ENCODE peak calls at places on chromosomes 12 and 14, in eight cellular contexts. Z, T, A, B, P, H, X and C are unnamed samples.

GRCh38 chr14:105039458-105040205 is 18.7 kb upstream of the CDCA4 start:
- DNase-seq in T (no peak), Z (no peak), A (no peak), H (no peak), X (no peak), P (no peak), B (peak), C (no peak)

GRCh38 chr12:31478898-31479297 is 112.0 kb downstream of the DENND5B start:
- DNase-seq in Z (no peak), A (no peak), B (no peak), T (no peak), H (no peak), X (no peak), P (no peak), C (no peak)

GRCh38 chr14:67232631-67233030 is 8.6 kb upstream of the PALS1 start:
- DNase-seq in B (no peak), Z (no peak), X (no peak), A (no peak), H (no peak), P (no peak), T (no peak), C (no peak)

GRCh38 chr12:130716918-130717306 is 813 bp upstream of the RIMBP2 start:
- DNase-seq in Z (no peak), P (no peak), H (no peak), X (no peak), A (no peak), T (no peak), B (no peak), C (no peak)

GRCh38 chr14:54857830-54858269 is 44.8 kb downstream of the GCH1 start:
- DNase-seq in A (no peak), B (peak), T (no peak), X (no peak), H (no peak), P (no peak), Z (no peak), C (peak)

GRCh38 chr12:88111074-88111652 is 30.7 kb downstream of the CEP290 start:
- DNase-seq in Z (no peak), B (peak), P (no peak), A (no peak), H (no peak), X (peak), T (no peak), C (peak)

GRCh38 chr14:51848120-51848519 is 12.3 kb upstream of the GNG2 start:
- DNase-seq in X (no peak), Z (no peak), A (no peak), H (no peak), T (no peak), P (no peak), B (no peak), C (no peak)

GRCh38 chr12:55072093-55072492 is 52.3 kb downstream of the NEUROD4 start:
- DNase-seq in B (peak), P (peak), H (no peak), X (peak), Z (no peak), T (peak), A (no peak), C (peak)

GRCh38 chr14:97319691-97320090 is 522.5 kb downstream of the VRK1 start:
- DNase-seq in H (no peak), P (no peak), Z (no peak), B (no peak), T (no peak), A (no peak), X (no peak), C (no peak)

GRCh38 chr12:114674201-114675047 is 9.6 kb downstream of the TBX3 start:
- DNase-seq in H (no peak), Z (no peak), X (no peak), T (no peak), B (no peak), A (no peak), P (no peak), C (no peak)

GRCh38 chr12:44875417-44875953 is 630 bp downstream of the NELL2 start:
- DNase-seq in P (no peak), B (peak), T (no peak), Z (no peak), X (no peak), A (no peak), H (no peak), C (peak)

GRCh38 chr14:101939771-101940170 is 24.6 kb upstream of the DYNC1H1 start:
- DNase-seq in B (no peak), P (no peak), X (no peak), Z (no peak), T (no peak), H (peak), A (no peak), C (no peak)

GRCh38 chr12:69329669-69330428 is 18.3 kb upstream of the LYZ start:
- DNase-seq in H (no peak), Z (no peak), X (no peak), P (no peak), B (no peak), T (no peak), A (no peak), C (no peak)

GRCh38 chr12:53345486-53346195 is 9.5 kb upstream of the SP7 start:
- DNase-seq in B (no peak), A (no peak), Z (no peak), X (no peak), P (no peak), T (no peak), H (no peak), C (no peak)

GRCh38 chr12:21697829-21698630 is 40.4 kb upstream of the LDHB start:
- DNase-seq in Z (no peak), H (no peak), A (no peak), B (peak), X (peak), T (no peak), P (no peak), C (no peak)

GRCh38 chr14:86646688-86647687 is 1117.0 kb downstream of the FLRT2 start:
- DNase-seq in X (no peak), B (peak), A (no peak), H (no peak), Z (no peak), P (no peak), T (no peak), C (no peak)

GRCh38 chr14:26597136-26598080 is at the start of gene NOVA1:
- DNase-seq in T (no peak), B (no peak), H (peak), A (peak), X (no peak), Z (peak), P (no peak), C (no peak)

GRCh38 chr14:92456215-92457017 is 57.2 kb upstream of the RIN3 start:
- DNase-seq in X (peak), P (no peak), A (peak), Z (peak), T (no peak), H (no peak), B (peak), C (peak)

GRCh38 chr14:71586131-71586893 is 345.9 kb upstream of the RGS6 start:
- DNase-seq in P (no peak), A (peak), B (no peak), X (no peak), T (no peak), Z (no peak), H (no peak), C (no peak)